ENCODE peak calls at places on chromosome 7, in nine cellular contexts. H, P, Z, M, V, X, A, E and B are unnamed samples.
A peak's percentile ranks its signal among the peaks of the same experiment; 100 is the strongest.

GRCh38 chr7:134520130-134520529 is 7.2 kb upstream of the AKR1B10 start:
- DNase-seq in H (no peak), P (peak; percentile 42), Z (no peak), M (no peak), V (no peak), X (no peak), A (no peak), E (no peak), B (no peak)

GRCh38 chr7:93717217-93717900 is 142.8 kb upstream of the CALCR start:
- DNase-seq in H (no peak), P (peak; percentile 45), Z (no peak), M (no peak), V (no peak), X (no peak), A (no peak), E (no peak), B (peak; percentile 52)

GRCh38 chr7:43612599-43613589 is 30.0 kb downstream of the STK17A start:
- DNase-seq in H (no peak), P (no peak), Z (no peak), M (no peak), V (no peak), X (no peak), A (no peak), E (no peak), B (peak; percentile 44)

GRCh38 chr7:45703911-45704682 is 129.9 kb downstream of the ADCY1 start:
- DNase-seq in H (peak; percentile 30), P (no peak), Z (no peak), M (no peak), V (no peak), X (no peak), A (peak; percentile 21), E (no peak), B (no peak)

GRCh38 chr7:113367187-113367586 is 248.8 kb upstream of the SMIM30 start:
- DNase-seq in H (no peak), P (peak; percentile 1), Z (no peak), M (no peak), V (no peak), X (no peak), A (no peak), E (no peak), B (no peak)

GRCh38 chr7:82056282-82056681 is 286.4 kb upstream of the HGF start:
- DNase-seq in H (no peak), P (no peak), Z (no peak), M (no peak), V (no peak), X (no peak), A (no peak), E (no peak), B (no peak)

GRCh38 chr7:18445483-18445882 is 50.1 kb upstream of the HDAC9 start:
- DNase-seq in H (no peak), P (no peak), Z (no peak), M (no peak), V (no peak), X (no peak), A (no peak), E (no peak), B (no peak)

GRCh38 chr7:37248396-37248836 is 200.2 kb downstream of the ELMO1 start:
- DNase-seq in H (peak; percentile 94), P (no peak), Z (no peak), M (no peak), V (no peak), X (no peak), A (no peak), E (peak; percentile 67), B (peak; percentile 18)

GRCh38 chr7:116672596-116673503 is 854 bp downstream of the MET start:
- DNase-seq in H (peak; percentile 67), P (peak; percentile 71), Z (peak; percentile 21), M (no peak), V (peak; percentile 29), X (no peak), A (no peak), E (peak; percentile 75), B (peak; percentile 16)

GRCh38 chr7:138828302-138828701 is 30.3 kb upstream of the ATP6V0A4 start:
- DNase-seq in H (peak; percentile 2), P (peak; percentile 42), Z (no peak), M (no peak), V (no peak), X (no peak), A (no peak), E (no peak), B (no peak)

GRCh38 chr7:117666019-117666418 is 186.2 kb downstream of the CFTR start:
- DNase-seq in H (no peak), P (peak; percentile 51), Z (no peak), M (no peak), V (no peak), X (no peak), A (peak; percentile 66), E (no peak), B (no peak)

GRCh38 chr7:55307123-55307916 is 57.8 kb upstream of the LANCL2 start:
- DNase-seq in H (peak; percentile 81), P (no peak), Z (no peak), M (no peak), V (no peak), X (no peak), A (peak; percentile 47), E (no peak), B (peak; percentile 13)

GRCh38 chr7:28178537-28178936 is 2.1 kb downstream of the JAZF1 start:
- DNase-seq in H (no peak), P (peak; percentile 35), Z (no peak), M (no peak), V (no peak), X (no peak), A (no peak), E (no peak), B (no peak)
- H3K4me1 ChIP-seq in H (peaks cover 24% of the 10 kb centered on the region), P (peaks cover 12% of the 10 kb centered on the region), Z (no peaks in the 10 kb centered on the region), M (peaks cover 55% of the 10 kb centered on the region), V (peaks cover 64% of the 10 kb centered on the region), X (peaks cover 41% of the 10 kb centered on the region), A (peaks cover 3% of the 10 kb centered on the region), E (peaks cover 20% of the 10 kb centered on the region), B (peaks cover 32% of the 10 kb centered on the region)

DNA sequence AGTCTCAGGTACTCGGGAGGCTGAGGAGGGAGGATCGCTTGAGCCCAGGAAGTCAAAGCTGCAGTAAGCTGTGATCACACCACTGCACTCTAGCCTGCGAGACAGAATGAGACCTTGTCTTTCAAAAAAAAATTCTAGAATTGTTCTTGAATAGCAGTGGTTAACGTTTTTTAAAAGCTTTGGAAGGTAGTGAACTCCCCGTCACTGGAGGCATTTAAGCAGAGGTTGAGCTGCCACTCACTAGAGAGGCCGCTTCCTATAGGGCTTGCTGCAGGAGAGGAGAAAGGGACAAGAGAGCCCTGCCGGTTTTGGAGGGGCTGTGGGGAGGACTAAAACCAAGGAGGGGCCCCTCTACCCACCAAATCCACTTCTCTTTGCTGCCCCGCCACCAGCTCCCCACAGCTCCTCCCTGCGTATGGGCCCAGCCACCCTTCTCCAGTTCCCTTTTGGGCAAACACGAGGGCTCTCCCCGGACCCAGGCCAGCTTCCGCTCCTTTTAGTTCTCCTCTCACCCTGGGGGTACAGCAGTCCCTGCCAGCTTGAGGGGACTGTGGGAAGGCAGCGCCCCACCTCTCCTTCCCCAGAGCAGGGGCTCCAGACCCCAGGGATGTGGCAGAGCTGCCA is 86.9 kb upstream of the GTF2I start:
- DNase-seq in H (no peak), P (no peak), Z (no peak), M (no peak), V (no peak), X (no peak), A (no peak), E (no peak), B (no peak)
- H3K4me3 ChIP-seq in H (no peak overlapping the region), P (no peak overlapping the region), Z (no peak overlapping the region), M (no peak overlapping the region), V (no peak overlapping the region), X (no peak overlapping the region), A (no peak overlapping the region), E (no peak overlapping the region), B (no peak overlapping the region)

DNA sequence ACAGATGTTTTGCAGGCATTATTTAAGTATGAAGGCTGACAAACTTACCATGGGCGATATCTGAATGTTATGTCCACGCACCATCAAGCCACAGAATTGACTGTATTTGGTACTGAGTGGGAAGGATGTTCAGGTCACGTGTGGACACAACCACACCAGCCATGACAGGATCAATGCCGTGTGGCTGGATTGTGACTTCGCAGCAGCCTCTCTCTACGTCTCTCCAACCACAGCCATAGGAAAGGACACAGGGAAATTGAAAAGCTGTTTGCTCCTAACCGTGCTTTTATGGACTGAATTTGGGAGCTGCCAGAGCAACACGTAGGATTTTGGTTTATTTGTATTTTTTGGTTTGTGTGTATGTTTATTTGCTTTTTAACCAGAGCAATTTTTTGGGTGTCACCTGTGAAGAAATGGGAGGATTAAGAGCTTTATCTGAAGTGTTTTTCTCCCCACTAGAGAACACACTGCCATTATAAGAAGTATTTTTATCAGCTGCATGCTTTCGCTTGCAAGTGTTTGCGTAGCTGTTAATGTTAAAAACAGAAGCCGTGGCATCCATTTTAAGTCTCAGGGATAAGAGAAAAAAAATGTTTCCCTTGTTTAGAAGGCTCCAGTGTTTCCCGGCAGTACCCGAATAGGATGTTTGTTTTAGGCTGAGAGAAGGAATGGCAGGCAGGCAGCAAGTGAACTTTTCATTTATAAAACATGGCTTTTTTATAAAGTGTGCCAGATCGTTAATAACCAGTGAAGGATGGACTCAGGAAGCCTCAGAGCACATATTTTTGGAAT is 401.1 kb upstream of the NFE2L3 start:
- DNase-seq in H (no peak), P (no peak), Z (no peak), M (no peak), V (no peak), X (no peak), A (no peak), E (no peak), B (no peak)
- H3K4me1 ChIP-seq in H (peaks cover 12% of the 10 kb centered on the region), P (no peaks in the 10 kb centered on the region), Z (no peaks in the 10 kb centered on the region), M (peaks cover 10% of the 10 kb centered on the region), V (peaks cover 9% of the 10 kb centered on the region), X (peaks cover 16% of the 10 kb centered on the region), A (no peaks in the 10 kb centered on the region), E (peaks cover 26% of the 10 kb centered on the region), B (peaks cover 39% of the 10 kb centered on the region)

DNA sequence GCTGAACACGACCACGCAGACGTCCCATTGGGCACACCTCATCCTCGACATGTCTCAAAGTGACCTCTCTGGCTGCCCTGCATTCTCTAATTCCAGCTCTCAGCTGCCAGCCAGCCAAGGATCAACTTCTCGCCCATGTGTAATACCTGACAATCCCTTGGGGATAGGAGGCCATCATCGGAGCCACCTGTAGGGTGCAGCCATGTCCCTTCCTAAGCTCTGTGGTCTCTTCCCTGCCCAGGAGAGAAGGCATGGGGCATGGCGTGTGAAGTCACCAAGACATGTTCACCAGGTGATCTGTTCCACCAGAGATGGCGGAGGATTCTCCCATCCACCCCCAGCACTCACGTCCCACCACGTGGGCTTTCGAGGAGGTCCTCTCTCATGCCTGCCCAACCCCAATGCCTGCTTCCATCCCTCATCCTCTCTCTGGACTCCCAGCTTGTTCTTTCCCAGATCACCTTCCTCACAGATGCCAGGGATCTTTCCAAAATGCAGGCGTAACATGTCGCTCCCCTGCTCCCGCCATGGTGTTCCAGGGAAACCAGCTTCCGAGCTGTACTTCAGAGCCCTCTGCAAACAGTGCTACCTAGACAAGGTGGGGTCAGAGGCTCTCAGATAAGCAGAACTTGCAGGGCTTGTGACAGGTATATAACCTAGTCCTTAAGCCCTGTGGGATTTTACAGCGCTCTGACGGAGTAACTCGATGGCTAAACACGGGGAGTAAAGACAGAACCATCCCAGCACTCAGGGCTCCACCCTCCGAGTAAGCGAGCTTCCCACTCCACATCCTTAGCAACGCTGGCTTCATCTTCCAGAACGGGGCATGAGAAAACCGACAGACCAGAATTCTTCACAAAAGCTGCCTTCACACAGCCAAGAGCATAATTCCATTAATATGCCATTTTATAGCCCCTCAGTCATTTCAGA is 41.1 kb downstream of the BRI3 start:
- DNase-seq in H (peak; percentile 64), P (peak; percentile 2), Z (no peak), M (no peak), V (no peak), X (no peak), A (peak; percentile 72), E (no peak), B (no peak)
- H3K4me3 ChIP-seq in H (no peak overlapping the region), P (no peak overlapping the region), Z (no peak overlapping the region), M (no peak overlapping the region), V (no peak overlapping the region), X (no peak overlapping the region), A (no peak overlapping the region), E (no peak overlapping the region), B (no peak overlapping the region)